ENCODE peak calls at places on chromosomes 1 and 21, in six cellular contexts. J is NB4, L is GM12865, H is body of pancreas, K is AG09319, X is fibroblast of pulmonary artery. O is an unnamed sample.

GRCh38 chr1:8259498-8260290 is 58.2 kb upstream of the SLC45A1 start:
- DNase-seq in L (no peak), J (no peak), K (no peak), X (peak; percentile 81), H (peak; percentile 95), O (peak; percentile 24)

GRCh38 chr1:183164350-183164749 is 21.7 kb upstream of the LAMC2 start:
- DNase-seq in X (peak; percentile 68), J (no peak), L (no peak), H (no peak), K (no peak), O (no peak)

GRCh38 chr1:25021586-25022215 is 91.6 kb upstream of the RUNX3 start:
- DNase-seq in H (no peak), J (no peak), K (no peak), X (no peak), L (peak; percentile 40), O (no peak)

GRCh38 chr1:24683713-24684162 is 40.6 kb downstream of the SRRM1 start:
- DNase-seq in K (peak; percentile 60), H (no peak), L (no peak), J (peak; percentile 21), X (peak; percentile 93), O (peak; percentile 79)

GRCh38 chr1:212127219-212127618 is 91.7 kb downstream of the DTL start:
- DNase-seq in X (no peak), K (no peak), H (no peak), J (no peak), L (no peak), O (no peak)

GRCh38 chr1:236089046-236089773 is 24.3 kb upstream of the NID1 start:
- DNase-seq in J (no peak), L (peak; percentile 62), X (peak; percentile 75), K (no peak), H (no peak), O (no peak)

GRCh38 chr1:170114916-170115315 is 30.8 kb upstream of the NTMT2 start:
- DNase-seq in H (no peak), X (peak; percentile 72), J (peak; percentile 30), L (peak; percentile 5), K (no peak), O (no peak)

GRCh38 chr1:46181343-46182260 is 5.3 kb upstream of the P3R3URF start:
- DNase-seq in X (peak; percentile 31), L (no peak), K (peak; percentile 54), H (no peak), J (no peak), O (no peak)

GRCh38 chr1:217482356-217483102 is 148.4 kb downstream of the GPATCH2 start:
- DNase-seq in J (peak; percentile 76), X (peak; percentile 80), H (no peak), L (peak; percentile 80), K (peak; percentile 14), O (peak; percentile 27)

GRCh38 chr1:41362357-41362721 is 1.1 kb downstream of the FOXO6 start:
- DNase-seq in L (no peak), X (no peak), H (no peak), J (no peak), K (no peak), O (no peak)

GRCh38 chr1:221206076-221206475 is 326.8 kb downstream of the HLX start:
- DNase-seq in X (no peak), K (no peak), H (no peak), J (no peak), L (no peak), O (no peak)

GRCh38 chr1:5757177-5757820 is 234.9 kb downstream of the NPHP4 start:
- DNase-seq in L (no peak), J (no peak), X (no peak), H (no peak), K (no peak), O (no peak)

GRCh38 chr1:25754421-25755195 is 45.4 kb upstream of the SELENON start:
- DNase-seq in K (no peak), H (no peak), X (no peak), L (no peak), J (no peak), O (no peak)

GRCh38 chr1:182955596-182956588 is 2.9 kb upstream of the SHCBP1L start:
- DNase-seq in L (peak; percentile 16), J (peak; percentile 79), X (peak; percentile 78), H (no peak), K (peak; percentile 69), O (peak; percentile 84)

GRCh38 chr1:151924691-151925587 is 15.6 kb upstream of the THEM4 start:
- DNase-seq in X (no peak), K (no peak), J (no peak), H (no peak), L (peak; percentile 85), O (no peak)

GRCh38 chr1:100606438-100606837 is 68.5 kb downstream of the GPR88 start:
- DNase-seq in H (peak; percentile 26), K (peak; percentile 52), L (peak; percentile 18), X (peak; percentile 84), J (peak; percentile 27), O (no peak)

GRCh38 chr1:5877683-5878530 is 114.3 kb downstream of the NPHP4 start:
- DNase-seq in L (no peak), J (no peak), K (no peak), X (no peak), H (no peak), O (no peak)

GRCh38 chr21:38985423-38986378 is 180.0 kb downstream of the ETS2 start:
- DNase-seq in H (no peak), X (peak; percentile 97), K (peak; percentile 98), J (peak; percentile 89), L (peak; percentile 38), O (peak; percentile 86)

GRCh38 chr1:48442864-48443619 is 29.0 kb downstream of the SPATA6 start:
- DNase-seq in J (no peak), K (no peak), L (no peak), H (no peak), X (no peak), O (no peak)

GRCh38 chr1:114113801-114114750 is 39.6 kb downstream of the SYT6 start:
- DNase-seq in X (no peak), L (no peak), K (no peak), J (peak; percentile 89), H (no peak), O (no peak)

GRCh38 chr1:27588256-27589232 is 15.4 kb downstream of the AHDC1 start:
- DNase-seq in L (no peak), X (peak; percentile 45), J (no peak), H (no peak), K (no peak), O (no peak)

GRCh38 chr1:116708255-116708900 is 40.8 kb upstream of the IGSF3 start:
- DNase-seq in L (no peak), K (no peak), X (no peak), J (no peak), H (no peak), O (no peak)

GRCh38 chr1:20847619-20848080 is 60.5 kb upstream of the HP1BP3 start:
- DNase-seq in L (no peak), J (no peak), X (peak; percentile 60), K (no peak), H (no peak), O (peak; percentile 29)

GRCh38 chr1:20846461-20847374 is 59.6 kb upstream of the HP1BP3 start:
- DNase-seq in H (no peak), X (no peak), L (no peak), K (no peak), J (no peak), O (no peak)

GRCh38 chr1:20850021-20850420 is 62.9 kb upstream of the HP1BP3 start:
- DNase-seq in H (no peak), J (no peak), K (no peak), X (no peak), L (no peak), O (no peak)

GRCh38 chr1:20848162-20848561 is 61.1 kb upstream of the HP1BP3 start:
- DNase-seq in K (no peak), L (no peak), X (peak; percentile 28), J (no peak), H (no peak), O (no peak)

DNA sequence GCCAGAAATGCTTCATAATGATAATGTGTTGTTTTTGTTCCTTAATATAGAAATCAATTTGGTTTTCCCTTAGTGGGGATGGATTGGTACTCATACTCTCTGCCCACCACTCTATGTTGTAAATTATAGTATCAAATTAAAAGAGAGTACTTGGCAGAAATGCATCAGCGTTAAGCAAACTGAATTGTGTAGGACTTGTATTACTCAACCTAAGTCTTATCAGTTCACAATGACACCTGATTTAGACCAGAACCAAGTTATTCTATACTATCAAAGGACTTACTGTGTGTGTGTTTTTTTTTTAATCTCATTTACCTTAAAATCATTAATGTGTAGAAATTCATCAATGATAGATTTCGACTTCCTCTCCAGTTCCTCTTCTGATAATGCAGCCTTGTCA is 62.0 kb upstream of the HP1BP3 start:
- DNase-seq in L (no peak), K (no peak), X (peak; percentile 17), J (no peak), H (no peak), O (no peak)
- TF ChIP-seq CTCF in L (no peak), K (no peak), X (no peak), J (no peak), H (no peak), O (no peak)

GRCh38 chr1:219128957-219129356 is 44.7 kb upstream of the LYPLAL1 start:
- DNase-seq in K (no peak), X (no peak), H (no peak), J (no peak), L (no peak), O (no peak)
- TF ChIP-seq CTCF in K (no peak), X (no peak), H (no peak), J (no peak), L (no peak), O (no peak)

DNA sequence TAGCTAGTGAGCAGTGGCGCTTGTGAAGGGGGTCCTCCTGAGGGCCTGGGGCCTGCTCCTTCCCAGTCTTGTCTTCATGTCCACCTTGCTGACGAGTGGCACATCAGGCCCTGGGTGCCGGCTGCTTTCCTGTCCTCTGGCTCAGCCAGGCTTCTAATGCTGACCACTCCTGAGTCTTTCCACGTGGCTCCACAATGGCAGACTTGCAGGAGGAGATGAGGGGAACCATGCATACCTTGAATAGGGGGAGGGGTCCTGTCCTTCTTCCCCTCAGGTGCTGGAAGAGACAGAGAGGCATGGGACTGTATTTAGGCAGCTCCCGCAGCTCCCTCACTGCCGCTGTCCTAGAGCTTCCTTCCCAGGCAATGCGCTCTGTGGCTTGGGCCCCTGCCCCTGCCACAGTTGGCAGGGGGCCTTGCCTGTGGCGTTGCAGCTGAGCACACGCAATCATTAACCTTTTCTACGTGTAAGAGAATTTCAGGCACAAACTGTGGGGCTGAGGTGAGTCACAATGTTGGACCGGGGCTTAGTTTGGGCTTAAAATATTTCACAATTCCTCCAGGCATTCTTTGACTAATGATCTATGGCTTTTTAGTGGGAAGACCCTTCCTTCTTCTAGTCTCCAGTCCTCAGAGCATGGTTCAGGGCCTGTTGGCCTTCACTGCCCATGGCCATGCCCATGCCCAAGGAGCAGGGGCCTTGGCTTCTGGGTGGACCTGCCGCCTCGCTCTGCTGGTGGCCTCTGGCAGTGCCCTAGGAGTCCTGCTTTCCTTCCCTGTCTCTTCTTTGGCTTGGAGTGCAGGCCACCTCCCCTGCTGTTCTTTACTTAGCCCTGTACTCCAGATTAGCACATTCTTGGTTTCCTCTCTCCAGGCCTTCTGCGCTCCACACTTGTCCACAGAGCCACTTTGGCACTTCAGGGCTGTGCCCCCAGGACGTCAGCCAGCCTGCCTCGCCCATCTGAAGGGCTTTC is 39.1 kb downstream of the MAPKAPK2 start:
- DNase-seq in J (peak; percentile 68), X (peak; percentile 86), L (no peak), K (peak; percentile 67), H (peak; percentile 47), O (peak; percentile 43)
- TF ChIP-seq CTCF in J (no peak), X (no peak), L (no peak), K (no peak), H (peak; percentile 19), O (no peak)

GRCh38 chr21:42721341-42721824 is 68.0 kb downstream of the PDE9A start:
- DNase-seq in L (no peak), J (no peak), X (peak; percentile 18), K (no peak), H (no peak), O (no peak)

GRCh38 chr21:42711667-42712066 is 58.2 kb downstream of the PDE9A start:
- DNase-seq in K (no peak), H (no peak), J (no peak), L (no peak), X (no peak), O (no peak)

GRCh38 chr21:42716074-42716473 is 62.7 kb downstream of the PDE9A start:
- DNase-seq in X (no peak), K (no peak), L (no peak), H (no peak), J (no peak), O (no peak)
- TF ChIP-seq CTCF in X (no peak), K (no peak), L (no peak), H (no peak), J (no peak), O (no peak)